ENCODE peak calls at places on chromosomes 16 and 17, in nine cellular contexts. One of them, this sample, is unnamed.

GRCh38 chr17:74010903-74011302 is 192.6 kb upstream of the RPL38 start:
- DNase-seq in heart left ventricle: no peak
- DNase-seq in CD8-positive, alpha-beta memory T cell: no peak
- DNase-seq in Caco-2: no peak
- DNase-seq in adipocyte: no peak
- DNase-seq in fibroblast of the aortic adventitia: no peak
- DNase-seq in MM.1S: no peak
- DNase-seq in SK-N-MC: no peak
- DNase-seq in stomach: no peak
- DNase-seq in this sample: no peak

GRCh38 chr16:67212766-67213165 is 13.8 kb downstream of the ELMO3 start:
- DNase-seq in adipocyte: no peak
- DNase-seq in CD8-positive, alpha-beta memory T cell: no peak
- DNase-seq in Caco-2: no peak
- DNase-seq in heart left ventricle: no peak
- DNase-seq in stomach: no peak
- DNase-seq in MM.1S: no peak
- DNase-seq in fibroblast of the aortic adventitia: no peak
- DNase-seq in SK-N-MC: no peak
- DNase-seq in this sample: no peak

GRCh38 chr17:72430611-72431432 is 310.0 kb downstream of the SOX9 start:
- DNase-seq in CD8-positive, alpha-beta memory T cell: no peak
- DNase-seq in Caco-2: no peak
- DNase-seq in adipocyte: no peak
- DNase-seq in fibroblast of the aortic adventitia: no peak
- DNase-seq in MM.1S: no peak
- DNase-seq in heart left ventricle: no peak
- DNase-seq in SK-N-MC: no peak
- DNase-seq in stomach: no peak
- DNase-seq in this sample: no peak

GRCh38 chr17:56798916-56799315 is 34.8 kb downstream of the C17orf67 start:
- DNase-seq in Caco-2: no peak
- DNase-seq in heart left ventricle: no peak
- DNase-seq in fibroblast of the aortic adventitia: no peak
- DNase-seq in CD8-positive, alpha-beta memory T cell: no peak
- DNase-seq in MM.1S: peak; percentile 54
- DNase-seq in adipocyte: no peak
- DNase-seq in stomach: no peak
- DNase-seq in SK-N-MC: no peak
- DNase-seq in this sample: no peak

GRCh38 chr16:87707097-87707496 is 58.7 kb downstream of the KLHDC4 start:
- DNase-seq in MM.1S: no peak
- DNase-seq in CD8-positive, alpha-beta memory T cell: no peak
- DNase-seq in stomach: no peak
- DNase-seq in SK-N-MC: no peak
- DNase-seq in fibroblast of the aortic adventitia: no peak
- DNase-seq in adipocyte: no peak
- DNase-seq in heart left ventricle: no peak
- DNase-seq in Caco-2: peak; percentile 27
- DNase-seq in this sample: no peak

GRCh38 chr17:78557598-78558039 is 19.6 kb downstream of the DNAH17 start:
- DNase-seq in heart left ventricle: no peak
- DNase-seq in adipocyte: peak; percentile 56
- DNase-seq in MM.1S: no peak
- DNase-seq in SK-N-MC: peak; percentile 57
- DNase-seq in Caco-2: no peak
- DNase-seq in fibroblast of the aortic adventitia: peak; percentile 48
- DNase-seq in CD8-positive, alpha-beta memory T cell: no peak
- DNase-seq in stomach: no peak
- DNase-seq in this sample: no peak

GRCh38 chr17:50689956-50690886 is 17.5 kb downstream of the ANKRD40 start:
- DNase-seq in MM.1S: no peak
- DNase-seq in fibroblast of the aortic adventitia: no peak
- DNase-seq in Caco-2: no peak
- DNase-seq in heart left ventricle: no peak
- DNase-seq in SK-N-MC: no peak
- DNase-seq in stomach: no peak
- DNase-seq in adipocyte: no peak
- DNase-seq in CD8-positive, alpha-beta memory T cell: no peak
- DNase-seq in this sample: no peak

GRCh38 chr17:39406951-39407350 is 5.5 kb upstream of the FBXL20 start:
- DNase-seq in MM.1S: no peak
- DNase-seq in heart left ventricle: no peak
- DNase-seq in fibroblast of the aortic adventitia: no peak
- DNase-seq in adipocyte: no peak
- DNase-seq in Caco-2: no peak
- DNase-seq in SK-N-MC: no peak
- DNase-seq in CD8-positive, alpha-beta memory T cell: no peak
- DNase-seq in stomach: no peak
- DNase-seq in this sample: no peak

GRCh38 chr17:63984206-63984605 is 11.5 kb upstream of the SCN4A start:
- DNase-seq in MM.1S: no peak
- DNase-seq in adipocyte: peak; percentile 63
- DNase-seq in stomach: no peak
- DNase-seq in fibroblast of the aortic adventitia: peak; percentile 80
- DNase-seq in Caco-2: no peak
- DNase-seq in heart left ventricle: no peak
- DNase-seq in CD8-positive, alpha-beta memory T cell: no peak
- DNase-seq in SK-N-MC: no peak
- DNase-seq in this sample: no peak

GRCh38 chr17:47862621-47863440 is 11.9 kb upstream of the SP6 start:
- DNase-seq in heart left ventricle: no peak
- DNase-seq in adipocyte: peak; percentile 59
- DNase-seq in MM.1S: no peak
- DNase-seq in Caco-2: no peak
- DNase-seq in fibroblast of the aortic adventitia: peak; percentile 77
- DNase-seq in SK-N-MC: no peak
- DNase-seq in stomach: no peak
- DNase-seq in CD8-positive, alpha-beta memory T cell: no peak
- DNase-seq in this sample: no peak
- H3K4me3 ChIP-seq in heart left ventricle: no peak overlapping the region
- H3K4me3 ChIP-seq in adipocyte: no peak overlapping the region
- H3K4me3 ChIP-seq in MM.1S: no peak overlapping the region
- H3K4me3 ChIP-seq in Caco-2: no peak overlapping the region
- H3K4me3 ChIP-seq in fibroblast of the aortic adventitia: no peak overlapping the region
- H3K4me3 ChIP-seq in SK-N-MC: no peak overlapping the region
- H3K4me3 ChIP-seq in stomach: no peak overlapping the region
- H3K4me3 ChIP-seq in CD8-positive, alpha-beta memory T cell: no peak overlapping the region
- H3K4me3 ChIP-seq in this sample: no peak overlapping the region

GRCh38 chr16:51148674-51149228 is 2.3 kb downstream of the SALL1 start:
- DNase-seq in CD8-positive, alpha-beta memory T cell: no peak
- DNase-seq in MM.1S: no peak
- DNase-seq in fibroblast of the aortic adventitia: peak; percentile 39
- DNase-seq in stomach: no peak
- DNase-seq in Caco-2: no peak
- DNase-seq in SK-N-MC: no peak
- DNase-seq in heart left ventricle: no peak
- DNase-seq in adipocyte: peak; percentile 55
- DNase-seq in this sample: no peak
- H3K4me3 ChIP-seq in CD8-positive, alpha-beta memory T cell: no peak overlapping the region
- H3K4me3 ChIP-seq in MM.1S: no peak overlapping the region
- H3K4me3 ChIP-seq in fibroblast of the aortic adventitia: no peak overlapping the region
- H3K4me3 ChIP-seq in stomach: no peak overlapping the region
- H3K4me3 ChIP-seq in Caco-2: no peak overlapping the region
- H3K4me3 ChIP-seq in SK-N-MC: no peak overlapping the region
- H3K4me3 ChIP-seq in heart left ventricle: no peak overlapping the region
- H3K4me3 ChIP-seq in adipocyte: peak overlapping the region; percentile 87
- H3K4me3 ChIP-seq in this sample: no peak overlapping the region

DNA sequence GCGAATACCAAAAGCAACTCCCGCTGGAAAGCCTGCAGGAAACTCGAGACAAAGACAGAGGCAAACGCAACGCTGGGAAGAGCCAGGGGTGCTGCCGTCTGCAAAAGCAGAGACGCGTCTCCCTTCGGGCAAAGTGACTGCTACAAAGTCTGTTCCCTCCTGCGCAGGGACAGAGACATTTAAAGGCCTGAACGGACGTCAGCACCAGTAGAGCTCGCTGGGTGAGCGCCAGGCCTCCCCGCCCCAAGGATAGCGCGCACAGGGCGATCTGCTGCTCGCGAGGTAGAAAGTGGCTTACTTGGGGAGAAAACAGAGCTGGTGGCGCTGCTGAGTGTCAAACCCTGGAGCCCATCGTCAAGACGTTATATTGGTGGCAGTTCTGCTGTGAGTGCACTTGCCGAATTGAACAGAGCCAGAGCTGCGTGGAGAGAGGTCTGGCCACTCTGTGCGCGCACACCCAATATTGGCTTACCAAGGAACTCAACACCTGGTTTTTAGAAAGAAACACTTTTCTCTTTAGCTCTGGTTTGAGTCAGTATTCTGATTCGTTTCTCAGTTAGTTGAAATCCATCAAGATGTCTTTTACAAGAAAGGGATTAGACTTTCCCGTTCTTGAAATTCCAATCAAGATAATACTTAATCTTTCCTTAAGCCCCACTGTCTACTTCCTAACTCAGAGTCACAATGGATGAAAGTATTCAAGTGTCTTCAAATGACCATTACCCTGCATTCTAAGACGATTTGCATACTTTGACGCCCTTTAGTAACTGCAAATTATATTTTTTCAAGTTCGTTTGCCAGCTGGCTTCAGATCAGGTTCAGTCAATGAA is 190.1 kb downstream of the USP22 start:
- DNase-seq in SK-N-MC: no peak
- DNase-seq in CD8-positive, alpha-beta memory T cell: no peak
- DNase-seq in MM.1S: peak; percentile 45
- DNase-seq in stomach: no peak
- DNase-seq in adipocyte: peak; percentile 22
- DNase-seq in heart left ventricle: peak; percentile 39
- DNase-seq in Caco-2: peak; percentile 70
- DNase-seq in fibroblast of the aortic adventitia: peak; percentile 16
- DNase-seq in this sample: no peak
- H3K4me3 ChIP-seq in SK-N-MC: no peak overlapping the region
- H3K4me3 ChIP-seq in CD8-positive, alpha-beta memory T cell: no peak overlapping the region
- H3K4me3 ChIP-seq in MM.1S: peak overlapping the region; percentile 41
- H3K4me3 ChIP-seq in stomach: peak overlapping the region; percentile 26
- H3K4me3 ChIP-seq in adipocyte: peak overlapping the region; percentile 56
- H3K4me3 ChIP-seq in heart left ventricle: peak overlapping the region; percentile 37
- H3K4me3 ChIP-seq in Caco-2: peak overlapping the region; percentile 20
- H3K4me3 ChIP-seq in fibroblast of the aortic adventitia: peak overlapping the region; percentile 42
- H3K4me3 ChIP-seq in this sample: no peak overlapping the region

GRCh38 chr16:81739503-81739902 is 39.6 kb upstream of the PLCG2 start:
- DNase-seq in SK-N-MC: no peak
- DNase-seq in MM.1S: no peak
- DNase-seq in fibroblast of the aortic adventitia: no peak
- DNase-seq in Caco-2: no peak
- DNase-seq in adipocyte: no peak
- DNase-seq in stomach: no peak
- DNase-seq in heart left ventricle: no peak
- DNase-seq in CD8-positive, alpha-beta memory T cell: no peak
- DNase-seq in this sample: no peak
- H3K4me3 ChIP-seq in SK-N-MC: no peak overlapping the region
- H3K4me3 ChIP-seq in MM.1S: no peak overlapping the region
- H3K4me3 ChIP-seq in fibroblast of the aortic adventitia: no peak overlapping the region
- H3K4me3 ChIP-seq in Caco-2: no peak overlapping the region
- H3K4me3 ChIP-seq in adipocyte: no peak overlapping the region
- H3K4me3 ChIP-seq in stomach: no peak overlapping the region
- H3K4me3 ChIP-seq in heart left ventricle: no peak overlapping the region
- H3K4me3 ChIP-seq in CD8-positive, alpha-beta memory T cell: no peak overlapping the region
- H3K4me3 ChIP-seq in this sample: peak overlapping the region; percentile 58

DNA sequence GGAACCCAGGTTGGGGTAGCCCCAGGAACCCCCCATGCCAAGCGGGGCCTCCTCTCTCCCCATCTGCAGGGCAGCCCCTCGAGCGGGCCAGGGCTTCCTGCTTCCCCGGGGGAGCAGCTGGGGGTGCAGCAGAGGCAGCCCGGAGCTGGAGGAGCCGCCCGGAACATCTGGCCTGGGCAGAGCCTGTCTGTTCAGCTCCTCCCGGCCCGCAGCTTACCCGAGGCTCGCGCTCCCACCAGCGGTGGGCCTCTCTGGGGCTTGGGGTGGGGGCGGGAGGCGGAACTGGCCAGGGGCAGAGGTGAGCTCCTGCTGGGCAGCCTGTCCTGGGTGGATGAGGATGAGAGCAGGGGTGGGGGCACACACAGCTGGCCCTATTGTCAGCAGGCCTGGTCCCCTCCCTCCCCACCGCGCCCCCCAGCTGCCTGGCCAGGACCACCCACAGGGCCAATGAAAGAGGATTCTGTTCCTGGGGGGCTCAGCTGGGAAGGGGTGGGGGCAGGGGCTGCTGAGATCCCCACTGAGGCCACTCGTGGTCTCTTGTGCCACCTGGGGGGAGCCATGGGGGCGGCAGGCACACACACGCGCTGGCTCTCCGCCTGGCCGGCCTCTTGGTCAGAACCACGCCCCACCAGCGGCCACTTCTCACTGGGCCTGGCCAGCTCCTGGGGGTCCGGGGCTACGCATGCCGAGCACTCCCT is 34.7 kb downstream of the BAHCC1 start:
- DNase-seq in adipocyte: peak; percentile 17
- DNase-seq in stomach: no peak
- DNase-seq in MM.1S: no peak
- DNase-seq in CD8-positive, alpha-beta memory T cell: no peak
- DNase-seq in heart left ventricle: peak; percentile 59
- DNase-seq in Caco-2: peak; percentile 32
- DNase-seq in SK-N-MC: no peak
- DNase-seq in fibroblast of the aortic adventitia: peak; percentile 55
- DNase-seq in this sample: no peak
- H3K4me3 ChIP-seq in adipocyte: no peak overlapping the region
- H3K4me3 ChIP-seq in stomach: peak overlapping the region; percentile 17
- H3K4me3 ChIP-seq in MM.1S: no peak overlapping the region
- H3K4me3 ChIP-seq in CD8-positive, alpha-beta memory T cell: no peak overlapping the region
- H3K4me3 ChIP-seq in heart left ventricle: peak overlapping the region; percentile 32
- H3K4me3 ChIP-seq in Caco-2: no peak overlapping the region
- H3K4me3 ChIP-seq in SK-N-MC: peak overlapping the region; percentile 56
- H3K4me3 ChIP-seq in fibroblast of the aortic adventitia: no peak overlapping the region
- H3K4me3 ChIP-seq in this sample: no peak overlapping the region